ENCODE peak calls at places on chromosomes 12 and 14, in eight cellular contexts. K is stimulated activated CD4-positive, alpha-beta T cell treated with anti-CD3 and anti-CD28 coated beads, Interleukin-2, amount 100 ng/mL, for 48 hours; X is stimulated activated CD8-positive, alpha-beta memory T cell treated with anti-CD3 and anti-CD28 coated beads, Interleukin-7, amount 100 ng/mL, for 48 hours; M is RPMI8226; S is NCI-H1694; F is AG08396; P is NCI-H146; L is activated naive CD8-positive, alpha-beta T cell treated with anti-CD3 and anti-CD28 coated beads, Interleukin-2, amount 50 U/mL, for 16 hours. E is an unnamed sample.

GRCh38 chr14:87805315-87805723 is 187.7 kb downstream of the GALC start:
- DNase-seq in K (peak; percentile 69), X (peak; percentile 25), M (peak; percentile 26), S (peak; percentile 49), F (peak; percentile 58), P (no peak), L (peak; percentile 7), E (no peak)

GRCh38 chr12:77442633-77443032 is 377.3 kb upstream of the E2F7 start:
- DNase-seq in K (no peak), X (no peak), M (no peak), S (no peak), F (no peak), P (no peak), L (no peak), E (no peak)

GRCh38 chr14:63524537-63525155 is 18.5 kb downstream of the PPP2R5E start:
- DNase-seq in K (no peak), X (no peak), M (no peak), S (no peak), F (no peak), P (no peak), L (no peak), E (no peak)

GRCh38 chr14:92607702-92608429 is 94.3 kb downstream of the RIN3 start:
- DNase-seq in K (no peak), X (no peak), M (no peak), S (no peak), F (no peak), P (no peak), L (no peak), E (no peak)

GRCh38 chr14:34649344-34649743 is 19.4 kb upstream of the SNX6 start:
- DNase-seq in K (no peak), X (no peak), M (no peak), S (no peak), F (peak; percentile 52), P (no peak), L (no peak), E (no peak)

GRCh38 chr14:70934502-70935134 is 27.4 kb downstream of the PCNX1 start:
- DNase-seq in K (no peak), X (no peak), M (no peak), S (no peak), F (peak; percentile 13), P (no peak), L (no peak), E (no peak)

GRCh38 chr12:109928058-109928656 is 28.1 kb downstream of the TCHP start:
- DNase-seq in K (no peak), X (no peak), M (no peak), S (no peak), F (no peak), P (no peak), L (no peak), E (no peak)

GRCh38 chr14:66359500-66359899 is 126.7 kb upstream of the CCDC196 start:
- DNase-seq in K (peak; percentile 27), X (no peak), M (peak; percentile 48), S (peak; percentile 73), F (peak; percentile 54), P (peak; percentile 54), L (no peak), E (peak; percentile 77)

GRCh38 chr12:74105434-74105833 is 432.2 kb upstream of the ATXN7L3B start:
- DNase-seq in K (no peak), X (no peak), M (no peak), S (no peak), F (no peak), P (no peak), L (no peak), E (no peak)

GRCh38 chr12:131682511-131682895 is 28.4 kb upstream of the SFSWAP start:
- DNase-seq in K (no peak), X (no peak), M (peak; percentile 12), S (no peak), F (no peak), P (no peak), L (no peak), E (peak; percentile 78)

E was measured in NCI-H2171.